ENCODE peak calls at places on chromosomes 3 and 15, in nine cellular contexts. B is stimulated activated CD4-positive, alpha-beta T cell treated with anti-CD3 and anti-CD28 coated beads, Interleukin-4, amount 100 ng/mL, for 24 hours; O is activated CD4-positive, CD25-positive, alpha-beta regulatory T cell; Q is GM04504; R is ELF-1; V is uterus; T is cardiac fibroblast; A is foreskin fibroblast; P is left ventricle myocardium superior. C is an unnamed sample.

GRCh38 chr3:61669676-61670299 is 108.4 kb downstream of the PTPRG start:
- DNase-seq in R (peak), T (no peak), O (no peak), Q (no peak), P (peak), A (no peak), B (no peak), V (no peak), C (no peak)

GRCh38 chr3:126105691-126106187 is 21.8 kb upstream of the SLC41A3 start:
- DNase-seq in V (no peak), T (no peak), P (no peak), A (no peak), O (no peak), R (no peak), Q (no peak), B (no peak), C (no peak)

GRCh38 chr3:129694228-129694627 is 87.8 kb upstream of the PLXND1 start:
- DNase-seq in V (no peak), B (no peak), R (peak), O (no peak), P (no peak), A (no peak), T (no peak), Q (no peak), C (no peak)

GRCh38 chr3:95408464-95408862 is 1345.6 kb downstream of the NSUN3 start:
- DNase-seq in R (peak), O (no peak), Q (no peak), B (no peak), A (no peak), V (no peak), T (no peak), P (no peak), C (no peak)

GRCh38 chr15:25175033-25175788 is 220.4 kb downstream of the SNRPN start:
- DNase-seq in B (no peak), O (no peak), Q (no peak), A (no peak), T (no peak), P (peak), R (no peak), V (peak), C (no peak)

GRCh38 chr3:148591525-148591924 is 106.2 kb upstream of the AGTR1 start:
- DNase-seq in O (no peak), B (no peak), V (no peak), R (no peak), Q (no peak), T (no peak), A (no peak), P (no peak), C (no peak)

GRCh38 chr3:66276705-66277274 is 56.0 kb downstream of the SLC25A26 start:
- DNase-seq in B (peak), V (peak), O (peak), P (no peak), R (peak), Q (peak), T (peak), A (peak), C (peak)

GRCh38 chr3:64049832-64050231 is 26.5 kb upstream of the PSMD6 start:
- DNase-seq in R (peak), T (no peak), B (no peak), A (no peak), P (no peak), O (no peak), Q (no peak), V (no peak), C (no peak)

GRCh38 chr15:42576040-42576594 is 711 bp downstream of the STARD9 start:
- DNase-seq in T (peak), V (no peak), A (no peak), O (no peak), R (no peak), P (no peak), B (no peak), Q (no peak), C (no peak)

GRCh38 chr3:8503871-8504610 is 2.4 kb downstream of the LMCD1 start:
- DNase-seq in B (no peak), A (no peak), P (no peak), R (peak), V (no peak), Q (no peak), T (peak), O (no peak), C (no peak)

GRCh38 chr3:158127250-158128219 is 17.6 kb downstream of the RSRC1 start:
- DNase-seq in O (no peak), R (no peak), V (no peak), P (no peak), A (peak), T (peak), B (no peak), Q (no peak), C (no peak)

GRCh38 chr3:58414538-58415197 is 19.0 kb downstream of the PDHB start:
- DNase-seq in O (peak), R (peak), T (peak), Q (no peak), P (peak), B (peak), A (peak), V (peak), C (peak)

GRCh38 chr3:178170698-178171535 is 365.3 kb upstream of the KCNMB2 start:
- DNase-seq in B (no peak), A (peak), R (no peak), Q (peak), P (no peak), T (peak), O (no peak), V (no peak), C (no peak)

GRCh38 chr3:132262305-132262704 is 54.9 kb upstream of the ACP3 start:
- DNase-seq in R (no peak), A (no peak), O (no peak), Q (no peak), T (no peak), B (no peak), P (no peak), V (no peak), C (no peak)

GRCh38 chr15:44802336-44802735 is 66.0 kb downstream of the TRIM69 start:
- DNase-seq in Q (no peak), T (no peak), A (no peak), V (no peak), R (no peak), P (no peak), O (no peak), B (no peak), C (no peak)

C was measured in germinal center.